ENCODE peak calls at places on chromosomes 5 and 9, in six cellular contexts. V, N, B, F, X and S are unnamed samples.

GRCh38 chr5:56507348-56507930 is 274.3 kb upstream of the ANKRD55 start:
- DNase-seq in F (no peak), X (no peak), N (no peak), B (no peak), V (no peak), S (no peak)

GRCh38 chr5:115336964-115337363 is 40.5 kb upstream of the CCDC112 start:
- DNase-seq in N (no peak), F (no peak), B (no peak), V (no peak), X (no peak), S (no peak)

GRCh38 chr5:72209515-72210115 is 102.3 kb downstream of the MAP1B start:
- DNase-seq in B (no peak), F (no peak), N (no peak), X (peak; percentile 45), V (no peak), S (peak; percentile 14)

GRCh38 chr5:148913493-148913892 is 87.1 kb downstream of the ADRB2 start:
- DNase-seq in N (no peak), B (no peak), F (no peak), X (no peak), V (no peak), S (no peak)

GRCh38 chr5:71706906-71707305 is 12.2 kb upstream of the CARTPT start:
- DNase-seq in N (no peak), X (no peak), B (no peak), V (no peak), F (no peak), S (no peak)

GRCh38 chr5:114184006-114184405 is 177.9 kb upstream of the KCNN2 start:
- DNase-seq in N (no peak), F (no peak), V (no peak), X (no peak), B (no peak), S (peak; percentile 31)

GRCh38 chr9:128840524-128840923 is 10.9 kb upstream of the SPOUT1 start:
- DNase-seq in N (no peak), B (no peak), X (no peak), F (no peak), V (no peak), S (no peak)

GRCh38 chr5:55226027-55226933 is 835 bp downstream of the MCIDAS start:
- DNase-seq in V (no peak), F (peak; percentile 68), X (peak; percentile 91), N (peak; percentile 75), B (no peak), S (peak; percentile 46)

GRCh38 chr5:124748687-124749594 is 2.5 kb upstream of the ZNF608 start:
- DNase-seq in F (peak; percentile 75), N (peak; percentile 96), B (peak; percentile 82), V (no peak), X (peak; percentile 95), S (peak; percentile 94)

DNA sequence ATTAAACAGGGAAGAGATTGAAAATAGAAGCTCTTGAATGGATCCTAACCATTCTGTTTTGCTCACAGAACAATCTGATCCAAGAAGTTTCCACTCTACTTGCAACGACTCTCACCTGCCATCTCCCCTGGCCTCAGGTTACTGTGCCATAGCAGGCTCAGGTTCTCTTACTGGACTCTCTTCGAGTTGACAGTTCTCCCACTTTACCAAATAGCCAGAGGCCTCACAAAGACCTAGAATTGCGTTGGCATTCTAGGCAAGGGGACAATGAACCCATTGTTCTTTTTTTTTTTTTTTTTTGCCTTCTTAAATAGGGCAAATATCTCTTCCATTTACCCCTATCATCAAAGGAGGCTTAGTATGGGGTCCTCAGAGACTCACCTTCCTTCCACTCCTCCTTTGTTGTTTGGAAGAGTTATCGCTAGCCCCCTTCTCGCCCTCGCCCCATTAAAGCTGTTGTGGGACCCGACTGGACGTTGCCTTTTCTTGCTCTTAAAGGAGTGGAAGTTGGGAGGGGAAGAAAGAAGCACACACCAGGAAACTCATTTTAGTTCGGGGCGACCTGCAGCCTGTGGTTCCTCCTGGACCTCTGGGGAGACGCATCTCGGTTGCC is 688 bp upstream of the PLPPR1 start:
- DNase-seq in X (no peak), F (no peak), B (no peak), N (no peak), V (no peak), S (no peak)
- H3K4me3 ChIP-seq in X (peak overlapping the region; percentile 90), F (peak overlapping the region; percentile 45), B (no peak overlapping the region), N (no peak overlapping the region), V (no peak overlapping the region), S (peak overlapping the region; percentile 54)

GRCh38 chr9:19409406-19410194 is 791 bp downstream of the ACER2 start:
- DNase-seq in X (peak; percentile 74), V (no peak), N (peak; percentile 48), B (no peak), F (peak; percentile 68), S (peak; percentile 38)

GRCh38 chr9:19410195-19410503 is 1.3 kb downstream of the ACER2 start:
- DNase-seq in F (no peak), X (no peak), V (no peak), B (no peak), N (no peak), S (no peak)

GRCh38 chr9:19410594-19410993 is 1.8 kb downstream of the ACER2 start:
- DNase-seq in F (no peak), B (no peak), X (no peak), N (no peak), V (no peak), S (no peak)

GRCh38 chr9:19408316-19408692 is 505 bp upstream of the ACER2 start:
- DNase-seq in N (no peak), F (no peak), B (peak; percentile 51), V (no peak), X (peak; percentile 37), S (no peak)

DNA sequence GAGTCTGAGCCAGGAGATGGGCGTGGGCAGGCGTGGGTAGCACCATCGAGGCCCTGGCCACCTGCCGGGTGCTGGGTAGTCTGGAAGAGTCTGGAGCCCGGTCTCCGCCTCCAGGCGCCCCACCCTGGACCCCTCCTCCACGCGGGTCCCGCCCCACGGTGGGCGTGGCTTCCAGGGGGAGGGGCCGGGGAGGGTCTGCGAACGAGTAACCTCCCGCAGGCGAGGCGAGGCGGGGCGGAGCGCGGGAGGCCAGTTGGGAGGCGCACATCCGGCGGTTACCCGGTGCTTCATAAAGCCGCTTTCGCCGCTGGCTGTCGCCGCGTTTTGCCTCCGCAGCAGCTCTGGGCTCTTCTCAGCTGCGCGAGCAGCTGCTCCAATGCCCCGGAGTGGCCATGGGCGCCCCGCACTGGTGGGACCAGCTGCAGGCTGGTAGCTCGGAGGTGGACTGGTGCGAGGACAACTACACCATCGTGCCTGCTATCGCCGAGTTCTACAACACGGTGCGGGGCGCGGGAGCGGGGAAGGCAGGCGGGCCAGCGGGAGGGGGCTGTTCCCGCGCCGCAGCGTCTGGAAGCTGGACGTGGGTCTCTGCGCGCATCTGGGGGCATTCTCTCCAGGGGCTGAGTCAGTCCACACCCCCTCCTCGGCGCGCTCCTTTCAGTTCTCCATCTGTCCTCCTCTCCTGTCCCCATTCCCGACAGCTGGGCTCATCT is at the start of gene ACER2:
- DNase-seq in F (peak; percentile 97), N (peak; percentile 95), V (peak; percentile 51), X (peak; percentile 97), B (peak; percentile 96), S (peak; percentile 91)
- TF ChIP-seq CTCF in F (no peak), N (peak; percentile 9), V (peak; percentile 37), X (peak; percentile 38), B (no peak), S (no peak)

GRCh38 chr5:79552984-79553383 is 39.0 kb upstream of the HOMER1 start:
- DNase-seq in B (no peak), N (no peak), V (no peak), F (no peak), X (no peak), S (peak; percentile 37)

GRCh38 chr5:79560774-79561524 is 47.0 kb upstream of the HOMER1 start:
- DNase-seq in V (no peak), B (no peak), F (no peak), N (peak; percentile 75), X (no peak), S (no peak)

DNA sequence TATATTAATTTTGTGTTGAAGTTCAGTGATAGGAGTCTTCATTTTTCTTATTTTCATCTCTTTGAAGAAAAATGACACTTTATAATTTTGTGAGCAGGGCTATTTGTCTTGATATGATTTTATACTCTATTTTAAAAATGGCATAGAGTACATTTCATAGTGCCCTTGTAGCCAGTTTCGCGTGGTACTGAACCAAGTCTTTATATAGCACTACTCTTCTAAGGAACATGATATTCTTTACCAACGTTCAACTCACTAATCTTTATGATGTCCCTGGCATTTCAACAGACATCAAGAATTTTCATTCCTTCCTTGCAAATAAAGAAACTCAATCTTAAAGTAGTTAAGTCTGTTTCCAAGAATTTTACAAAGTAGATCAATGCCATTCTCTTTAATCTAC is 41.5 kb upstream of the HOMER1 start:
- DNase-seq in N (no peak), F (no peak), V (no peak), X (no peak), B (no peak), S (no peak)
- H3K4me3 ChIP-seq in N (no peak overlapping the region), F (no peak overlapping the region), V (no peak overlapping the region), X (no peak overlapping the region), B (no peak overlapping the region), S (no peak overlapping the region)

DNA sequence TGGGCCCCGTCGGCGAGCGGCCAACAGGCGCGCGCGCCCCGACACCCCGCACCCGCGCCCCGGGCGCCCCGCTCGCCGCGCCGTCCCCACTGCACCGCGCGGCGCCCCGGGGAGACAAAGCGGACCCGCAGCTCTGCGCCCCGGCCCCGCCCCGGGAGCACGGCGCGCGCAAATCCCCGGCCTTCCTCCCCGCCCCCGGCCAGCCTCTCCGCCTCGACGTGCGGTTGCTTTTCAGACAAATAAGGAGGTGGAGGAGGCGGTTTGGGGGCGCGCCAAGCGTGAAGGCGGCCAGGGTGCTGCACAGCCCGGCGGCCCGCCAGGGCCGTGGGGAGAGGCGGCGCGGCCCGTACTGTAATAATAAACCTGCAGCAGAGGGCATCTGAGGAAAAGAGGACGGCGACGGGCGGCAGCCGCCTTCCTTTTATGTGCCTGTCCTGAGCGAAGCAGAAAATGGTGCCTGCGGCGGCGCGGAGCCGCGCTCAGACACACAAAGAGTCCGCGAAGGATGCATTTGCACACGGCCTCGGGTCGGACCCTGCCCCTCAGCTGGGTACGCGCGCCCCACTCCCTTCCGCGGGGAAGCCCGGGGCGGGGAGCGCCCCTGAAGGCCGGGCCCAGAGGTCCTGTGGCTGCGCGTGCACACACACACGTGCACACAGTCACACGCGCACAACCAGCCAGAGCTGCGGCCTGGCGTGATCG is 739 bp upstream of the NREP start:
- DNase-seq in X (peak; percentile 81), B (peak; percentile 94), N (peak; percentile 95), V (peak; percentile 69), F (peak; percentile 96), S (peak; percentile 96)
- TF ChIP-seq CTCF in X (peak; percentile 0), B (no peak), N (no peak), V (no peak), F (no peak), S (no peak)

GRCh38 chr9:70415041-70415440 is 584 bp upstream of the KLF9 start:
- DNase-seq in V (no peak), X (no peak), F (no peak), N (no peak), B (no peak), S (no peak)
- H3K4me3 ChIP-seq in V (peak overlapping the region; percentile 90), X (no peak overlapping the region), F (peak overlapping the region; percentile 89), N (no peak overlapping the region), B (no peak overlapping the region), S (peak overlapping the region; percentile 88)

DNA sequence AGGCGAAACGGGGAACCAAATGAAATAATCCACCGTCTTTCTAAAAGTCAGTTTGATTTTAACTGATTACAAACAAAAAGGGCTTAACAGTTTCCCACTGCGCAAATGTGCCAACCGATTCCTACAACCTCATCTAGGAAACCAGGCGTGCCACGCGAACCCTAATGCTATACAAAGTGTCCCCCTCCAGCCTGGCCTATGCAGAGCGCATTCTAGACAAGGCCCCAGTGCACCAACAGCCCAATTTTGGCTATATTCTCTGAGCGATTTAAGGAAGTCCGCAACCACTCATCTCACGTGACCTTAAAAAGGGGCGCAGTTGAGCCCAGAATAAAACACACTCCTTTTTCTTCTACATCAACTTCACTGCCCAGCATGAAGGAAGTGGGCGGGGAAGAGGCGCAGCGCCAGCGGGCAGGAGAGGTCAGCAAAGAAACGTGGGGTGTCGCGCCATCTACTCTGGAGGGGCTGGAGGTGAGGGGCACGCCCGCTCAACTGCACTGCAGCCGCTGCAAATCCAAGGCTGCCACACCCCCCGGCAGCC is 779 bp downstream of the FAM13B start:
- DNase-seq in X (peak; percentile 83), V (no peak), F (peak; percentile 87), N (peak; percentile 92), B (peak; percentile 75), S (peak; percentile 63)
- TF ChIP-seq CTCF in X (no peak), V (no peak), F (no peak), N (no peak), B (no peak), S (no peak)